ENCODE peak calls at places on chromosomes 12 and 14, in six cellular contexts. One of them, this sample, is unnamed.

GRCh38 chr12:7188557-7189397 is 709 bp upstream of the PEX5 start:
- DNase-seq in amygdala: peak
- DNase-seq in stimulated activated CD4-positive, alpha-beta T cell treated with anti-CD3 and anti-CD28 coated beads, Interleukin-4, amount 100 ng/mL, for 4 hours: peak
- DNase-seq in OCI-LY7: peak
- DNase-seq in activated T-cell treated with anti-CD3 and anti-CD28 coated beads for 1 hour: peak
- DNase-seq in GM18507: no peak
- DNase-seq in this sample: peak

GRCh38 chr14:54135804-54136280 is 179.2 kb upstream of the BMP4 start:
- DNase-seq in amygdala: no peak
- DNase-seq in stimulated activated CD4-positive, alpha-beta T cell treated with anti-CD3 and anti-CD28 coated beads, Interleukin-4, amount 100 ng/mL, for 4 hours: no peak
- DNase-seq in OCI-LY7: no peak
- DNase-seq in activated T-cell treated with anti-CD3 and anti-CD28 coated beads for 1 hour: no peak
- DNase-seq in GM18507: no peak
- DNase-seq in this sample: no peak

GRCh38 chr14:32350020-32350419 is 20.9 kb downstream of the AKAP6 start:
- DNase-seq in amygdala: no peak
- DNase-seq in stimulated activated CD4-positive, alpha-beta T cell treated with anti-CD3 and anti-CD28 coated beads, Interleukin-4, amount 100 ng/mL, for 4 hours: no peak
- DNase-seq in OCI-LY7: peak
- DNase-seq in activated T-cell treated with anti-CD3 and anti-CD28 coated beads for 1 hour: no peak
- DNase-seq in GM18507: no peak
- DNase-seq in this sample: no peak

GRCh38 chr12:64633940-64634337 is 23.6 kb downstream of the RASSF3 start:
- DNase-seq in amygdala: no peak
- DNase-seq in stimulated activated CD4-positive, alpha-beta T cell treated with anti-CD3 and anti-CD28 coated beads, Interleukin-4, amount 100 ng/mL, for 4 hours: no peak
- DNase-seq in OCI-LY7: no peak
- DNase-seq in activated T-cell treated with anti-CD3 and anti-CD28 coated beads for 1 hour: no peak
- DNase-seq in GM18507: no peak
- DNase-seq in this sample: peak

GRCh38 chr12:120751389-120751788 is 25.8 kb downstream of the ACADS start:
- DNase-seq in amygdala: no peak
- DNase-seq in stimulated activated CD4-positive, alpha-beta T cell treated with anti-CD3 and anti-CD28 coated beads, Interleukin-4, amount 100 ng/mL, for 4 hours: no peak
- DNase-seq in OCI-LY7: no peak
- DNase-seq in activated T-cell treated with anti-CD3 and anti-CD28 coated beads for 1 hour: no peak
- DNase-seq in GM18507: no peak
- DNase-seq in this sample: peak

GRCh38 chr14:100804558-100805309 is 21.2 kb upstream of the MEG3 start:
- DNase-seq in amygdala: no peak
- DNase-seq in stimulated activated CD4-positive, alpha-beta T cell treated with anti-CD3 and anti-CD28 coated beads, Interleukin-4, amount 100 ng/mL, for 4 hours: no peak
- DNase-seq in OCI-LY7: no peak
- DNase-seq in activated T-cell treated with anti-CD3 and anti-CD28 coated beads for 1 hour: no peak
- DNase-seq in GM18507: no peak
- DNase-seq in this sample: no peak

GRCh38 chr14:101562659-101563351 is 1.5 kb downstream of the DIO3 start:
- DNase-seq in amygdala: no peak
- DNase-seq in stimulated activated CD4-positive, alpha-beta T cell treated with anti-CD3 and anti-CD28 coated beads, Interleukin-4, amount 100 ng/mL, for 4 hours: no peak
- DNase-seq in OCI-LY7: peak
- DNase-seq in activated T-cell treated with anti-CD3 and anti-CD28 coated beads for 1 hour: no peak
- DNase-seq in GM18507: no peak
- DNase-seq in this sample: no peak

GRCh38 chr14:101006008-101006407 is 102.5 kb upstream of the RTL1 start:
- DNase-seq in amygdala: no peak
- DNase-seq in stimulated activated CD4-positive, alpha-beta T cell treated with anti-CD3 and anti-CD28 coated beads, Interleukin-4, amount 100 ng/mL, for 4 hours: no peak
- DNase-seq in OCI-LY7: no peak
- DNase-seq in activated T-cell treated with anti-CD3 and anti-CD28 coated beads for 1 hour: no peak
- DNase-seq in GM18507: no peak
- DNase-seq in this sample: no peak

GRCh38 chr12:6644903-6645302 is 2.3 kb downstream of the ACRBP start:
- DNase-seq in amygdala: peak
- DNase-seq in stimulated activated CD4-positive, alpha-beta T cell treated with anti-CD3 and anti-CD28 coated beads, Interleukin-4, amount 100 ng/mL, for 4 hours: no peak
- DNase-seq in OCI-LY7: no peak
- DNase-seq in activated T-cell treated with anti-CD3 and anti-CD28 coated beads for 1 hour: no peak
- DNase-seq in GM18507: no peak
- DNase-seq in this sample: no peak

GRCh38 chr12:96438330-96438729 is 38.1 kb upstream of the CDK17 start:
- DNase-seq in amygdala: no peak
- DNase-seq in stimulated activated CD4-positive, alpha-beta T cell treated with anti-CD3 and anti-CD28 coated beads, Interleukin-4, amount 100 ng/mL, for 4 hours: no peak
- DNase-seq in OCI-LY7: no peak
- DNase-seq in activated T-cell treated with anti-CD3 and anti-CD28 coated beads for 1 hour: no peak
- DNase-seq in GM18507: no peak
- DNase-seq in this sample: no peak

GRCh38 chr12:124273630-124274029 is 21.3 kb upstream of the RFLNA start:
- DNase-seq in amygdala: no peak
- DNase-seq in stimulated activated CD4-positive, alpha-beta T cell treated with anti-CD3 and anti-CD28 coated beads, Interleukin-4, amount 100 ng/mL, for 4 hours: no peak
- DNase-seq in OCI-LY7: peak
- DNase-seq in activated T-cell treated with anti-CD3 and anti-CD28 coated beads for 1 hour: no peak
- DNase-seq in GM18507: peak
- DNase-seq in this sample: no peak

GRCh38 chr14:72975776-72976175 is 49.5 kb downstream of the DCAF4 start:
- DNase-seq in amygdala: no peak
- DNase-seq in stimulated activated CD4-positive, alpha-beta T cell treated with anti-CD3 and anti-CD28 coated beads, Interleukin-4, amount 100 ng/mL, for 4 hours: no peak
- DNase-seq in OCI-LY7: peak
- DNase-seq in activated T-cell treated with anti-CD3 and anti-CD28 coated beads for 1 hour: no peak
- DNase-seq in GM18507: no peak
- DNase-seq in this sample: no peak

GRCh38 chr12:124428792-124429281 is 133.9 kb downstream of the RFLNA start:
- DNase-seq in amygdala: no peak
- DNase-seq in stimulated activated CD4-positive, alpha-beta T cell treated with anti-CD3 and anti-CD28 coated beads, Interleukin-4, amount 100 ng/mL, for 4 hours: no peak
- DNase-seq in OCI-LY7: no peak
- DNase-seq in activated T-cell treated with anti-CD3 and anti-CD28 coated beads for 1 hour: no peak
- DNase-seq in GM18507: no peak
- DNase-seq in this sample: no peak

GRCh38 chr12:52171950-52172512 is 19.8 kb downstream of the KRT80 start:
- DNase-seq in amygdala: no peak
- DNase-seq in stimulated activated CD4-positive, alpha-beta T cell treated with anti-CD3 and anti-CD28 coated beads, Interleukin-4, amount 100 ng/mL, for 4 hours: no peak
- DNase-seq in OCI-LY7: no peak
- DNase-seq in activated T-cell treated with anti-CD3 and anti-CD28 coated beads for 1 hour: no peak
- DNase-seq in GM18507: no peak
- DNase-seq in this sample: no peak

GRCh38 chr14:29668201-29668600 is 259.4 kb downstream of the PRKD1 start:
- DNase-seq in amygdala: no peak
- DNase-seq in stimulated activated CD4-positive, alpha-beta T cell treated with anti-CD3 and anti-CD28 coated beads, Interleukin-4, amount 100 ng/mL, for 4 hours: no peak
- DNase-seq in OCI-LY7: no peak
- DNase-seq in activated T-cell treated with anti-CD3 and anti-CD28 coated beads for 1 hour: no peak
- DNase-seq in GM18507: no peak
- DNase-seq in this sample: no peak

GRCh38 chr14:65506801-65507200 is 94.3 kb downstream of the FUT8 start:
- DNase-seq in amygdala: no peak
- DNase-seq in stimulated activated CD4-positive, alpha-beta T cell treated with anti-CD3 and anti-CD28 coated beads, Interleukin-4, amount 100 ng/mL, for 4 hours: no peak
- DNase-seq in OCI-LY7: no peak
- DNase-seq in activated T-cell treated with anti-CD3 and anti-CD28 coated beads for 1 hour: no peak
- DNase-seq in GM18507: no peak
- DNase-seq in this sample: no peak

GRCh38 chr12:75813066-75813465 is 218.5 kb downstream of the PHLDA1 start:
- DNase-seq in amygdala: no peak
- DNase-seq in stimulated activated CD4-positive, alpha-beta T cell treated with anti-CD3 and anti-CD28 coated beads, Interleukin-4, amount 100 ng/mL, for 4 hours: no peak
- DNase-seq in OCI-LY7: no peak
- DNase-seq in activated T-cell treated with anti-CD3 and anti-CD28 coated beads for 1 hour: no peak
- DNase-seq in GM18507: no peak
- DNase-seq in this sample: no peak

GRCh38 chr12:25504744-25505143 is 48.3 kb downstream of the LMNTD1 start:
- DNase-seq in amygdala: no peak
- DNase-seq in stimulated activated CD4-positive, alpha-beta T cell treated with anti-CD3 and anti-CD28 coated beads, Interleukin-4, amount 100 ng/mL, for 4 hours: no peak
- DNase-seq in OCI-LY7: no peak
- DNase-seq in activated T-cell treated with anti-CD3 and anti-CD28 coated beads for 1 hour: no peak
- DNase-seq in GM18507: no peak
- DNase-seq in this sample: no peak

GRCh38 chr14:53038629-53039028 is 87.8 kb upstream of the FERMT2 start:
- DNase-seq in amygdala: no peak
- DNase-seq in stimulated activated CD4-positive, alpha-beta T cell treated with anti-CD3 and anti-CD28 coated beads, Interleukin-4, amount 100 ng/mL, for 4 hours: no peak
- DNase-seq in OCI-LY7: no peak
- DNase-seq in activated T-cell treated with anti-CD3 and anti-CD28 coated beads for 1 hour: no peak
- DNase-seq in GM18507: no peak
- DNase-seq in this sample: no peak

GRCh38 chr12:7557227-7557626 is 53.6 kb upstream of the CD163 start:
- DNase-seq in amygdala: no peak
- DNase-seq in stimulated activated CD4-positive, alpha-beta T cell treated with anti-CD3 and anti-CD28 coated beads, Interleukin-4, amount 100 ng/mL, for 4 hours: no peak
- DNase-seq in OCI-LY7: no peak
- DNase-seq in activated T-cell treated with anti-CD3 and anti-CD28 coated beads for 1 hour: no peak
- DNase-seq in GM18507: no peak
- DNase-seq in this sample: no peak

GRCh38 chr12:60842166-60842565 is 1246.3 kb downstream of the SLC16A7 start:
- DNase-seq in amygdala: no peak
- DNase-seq in stimulated activated CD4-positive, alpha-beta T cell treated with anti-CD3 and anti-CD28 coated beads, Interleukin-4, amount 100 ng/mL, for 4 hours: no peak
- DNase-seq in OCI-LY7: no peak
- DNase-seq in activated T-cell treated with anti-CD3 and anti-CD28 coated beads for 1 hour: no peak
- DNase-seq in GM18507: no peak
- DNase-seq in this sample: no peak

GRCh38 chr12:16266085-16266484 is 11.4 kb downstream of the SLC15A5 start:
- DNase-seq in amygdala: no peak
- DNase-seq in stimulated activated CD4-positive, alpha-beta T cell treated with anti-CD3 and anti-CD28 coated beads, Interleukin-4, amount 100 ng/mL, for 4 hours: no peak
- DNase-seq in OCI-LY7: no peak
- DNase-seq in activated T-cell treated with anti-CD3 and anti-CD28 coated beads for 1 hour: no peak
- DNase-seq in GM18507: no peak
- DNase-seq in this sample: no peak

GRCh38 chr14:81198651-81199050 is 22.1 kb downstream of the GTF2A1 start:
- DNase-seq in amygdala: no peak
- DNase-seq in stimulated activated CD4-positive, alpha-beta T cell treated with anti-CD3 and anti-CD28 coated beads, Interleukin-4, amount 100 ng/mL, for 4 hours: no peak
- DNase-seq in OCI-LY7: no peak
- DNase-seq in activated T-cell treated with anti-CD3 and anti-CD28 coated beads for 1 hour: no peak
- DNase-seq in GM18507: no peak
- DNase-seq in this sample: no peak

GRCh38 chr14:95052016-95052585 is 105.2 kb downstream of the DICER1 start:
- DNase-seq in amygdala: no peak
- DNase-seq in stimulated activated CD4-positive, alpha-beta T cell treated with anti-CD3 and anti-CD28 coated beads, Interleukin-4, amount 100 ng/mL, for 4 hours: no peak
- DNase-seq in OCI-LY7: no peak
- DNase-seq in activated T-cell treated with anti-CD3 and anti-CD28 coated beads for 1 hour: no peak
- DNase-seq in GM18507: no peak
- DNase-seq in this sample: no peak

GRCh38 chr14:104689620-104690265 is 325 bp downstream of the INF2 start:
- DNase-seq in amygdala: no peak
- DNase-seq in stimulated activated CD4-positive, alpha-beta T cell treated with anti-CD3 and anti-CD28 coated beads, Interleukin-4, amount 100 ng/mL, for 4 hours: no peak
- DNase-seq in OCI-LY7: peak
- DNase-seq in activated T-cell treated with anti-CD3 and anti-CD28 coated beads for 1 hour: no peak
- DNase-seq in GM18507: no peak
- DNase-seq in this sample: no peak

GRCh38 chr12:25054783-25055144 is 105.9 kb upstream of the BCAT1 start:
- DNase-seq in amygdala: peak
- DNase-seq in stimulated activated CD4-positive, alpha-beta T cell treated with anti-CD3 and anti-CD28 coated beads, Interleukin-4, amount 100 ng/mL, for 4 hours: peak
- DNase-seq in OCI-LY7: peak
- DNase-seq in activated T-cell treated with anti-CD3 and anti-CD28 coated beads for 1 hour: peak
- DNase-seq in GM18507: no peak
- DNase-seq in this sample: no peak

GRCh38 chr14:22668417-22668816 is 24.3 kb upstream of the OR6J1 start:
- DNase-seq in amygdala: no peak
- DNase-seq in stimulated activated CD4-positive, alpha-beta T cell treated with anti-CD3 and anti-CD28 coated beads, Interleukin-4, amount 100 ng/mL, for 4 hours: no peak
- DNase-seq in OCI-LY7: no peak
- DNase-seq in activated T-cell treated with anti-CD3 and anti-CD28 coated beads for 1 hour: no peak
- DNase-seq in GM18507: no peak
- DNase-seq in this sample: no peak

GRCh38 chr12:120766569-120766965 is 40.9 kb downstream of the ACADS start:
- DNase-seq in amygdala: no peak
- DNase-seq in stimulated activated CD4-positive, alpha-beta T cell treated with anti-CD3 and anti-CD28 coated beads, Interleukin-4, amount 100 ng/mL, for 4 hours: no peak
- DNase-seq in OCI-LY7: no peak
- DNase-seq in activated T-cell treated with anti-CD3 and anti-CD28 coated beads for 1 hour: no peak
- DNase-seq in GM18507: no peak
- DNase-seq in this sample: no peak

GRCh38 chr12:39813776-39814175 is 194.2 kb upstream of the ABCD2 start:
- DNase-seq in amygdala: no peak
- DNase-seq in stimulated activated CD4-positive, alpha-beta T cell treated with anti-CD3 and anti-CD28 coated beads, Interleukin-4, amount 100 ng/mL, for 4 hours: no peak
- DNase-seq in OCI-LY7: no peak
- DNase-seq in activated T-cell treated with anti-CD3 and anti-CD28 coated beads for 1 hour: no peak
- DNase-seq in GM18507: no peak
- DNase-seq in this sample: no peak

GRCh38 chr12:49368240-49368600 is 958 bp downstream of the SPATS2 start:
- DNase-seq in amygdala: no peak
- DNase-seq in stimulated activated CD4-positive, alpha-beta T cell treated with anti-CD3 and anti-CD28 coated beads, Interleukin-4, amount 100 ng/mL, for 4 hours: no peak
- DNase-seq in OCI-LY7: peak
- DNase-seq in activated T-cell treated with anti-CD3 and anti-CD28 coated beads for 1 hour: no peak
- DNase-seq in GM18507: no peak
- DNase-seq in this sample: no peak

GRCh38 chr14:46405095-46405494 is 246.5 kb downstream of the RPL10L start:
- DNase-seq in amygdala: no peak
- DNase-seq in stimulated activated CD4-positive, alpha-beta T cell treated with anti-CD3 and anti-CD28 coated beads, Interleukin-4, amount 100 ng/mL, for 4 hours: no peak
- DNase-seq in OCI-LY7: no peak
- DNase-seq in activated T-cell treated with anti-CD3 and anti-CD28 coated beads for 1 hour: no peak
- DNase-seq in GM18507: no peak
- DNase-seq in this sample: no peak

GRCh38 chr12:48973992-48974673 is 2.6 kb upstream of the WNT10B start:
- DNase-seq in amygdala: peak
- DNase-seq in stimulated activated CD4-positive, alpha-beta T cell treated with anti-CD3 and anti-CD28 coated beads, Interleukin-4, amount 100 ng/mL, for 4 hours: peak
- DNase-seq in OCI-LY7: no peak
- DNase-seq in activated T-cell treated with anti-CD3 and anti-CD28 coated beads for 1 hour: no peak
- DNase-seq in GM18507: no peak
- DNase-seq in this sample: peak

GRCh38 chr12:11717533-11717961 is 68.1 kb downstream of the ETV6 start:
- DNase-seq in amygdala: no peak
- DNase-seq in stimulated activated CD4-positive, alpha-beta T cell treated with anti-CD3 and anti-CD28 coated beads, Interleukin-4, amount 100 ng/mL, for 4 hours: no peak
- DNase-seq in OCI-LY7: no peak
- DNase-seq in activated T-cell treated with anti-CD3 and anti-CD28 coated beads for 1 hour: no peak
- DNase-seq in GM18507: no peak
- DNase-seq in this sample: no peak

GRCh38 chr12:109738209-109738608 is 24.6 kb downstream of the FAM222A start:
- DNase-seq in amygdala: no peak
- DNase-seq in stimulated activated CD4-positive, alpha-beta T cell treated with anti-CD3 and anti-CD28 coated beads, Interleukin-4, amount 100 ng/mL, for 4 hours: no peak
- DNase-seq in OCI-LY7: no peak
- DNase-seq in activated T-cell treated with anti-CD3 and anti-CD28 coated beads for 1 hour: no peak
- DNase-seq in GM18507: no peak
- DNase-seq in this sample: peak

GRCh38 chr14:24086193-24086955 is 7.7 kb upstream of the PCK2 start:
- DNase-seq in amygdala: no peak
- DNase-seq in stimulated activated CD4-positive, alpha-beta T cell treated with anti-CD3 and anti-CD28 coated beads, Interleukin-4, amount 100 ng/mL, for 4 hours: no peak
- DNase-seq in OCI-LY7: no peak
- DNase-seq in activated T-cell treated with anti-CD3 and anti-CD28 coated beads for 1 hour: no peak
- DNase-seq in GM18507: no peak
- DNase-seq in this sample: no peak

GRCh38 chr12:97752129-97752528 is 289.5 kb downstream of the RMST start:
- DNase-seq in amygdala: no peak
- DNase-seq in stimulated activated CD4-positive, alpha-beta T cell treated with anti-CD3 and anti-CD28 coated beads, Interleukin-4, amount 100 ng/mL, for 4 hours: no peak
- DNase-seq in OCI-LY7: no peak
- DNase-seq in activated T-cell treated with anti-CD3 and anti-CD28 coated beads for 1 hour: no peak
- DNase-seq in GM18507: no peak
- DNase-seq in this sample: no peak

GRCh38 chr12:65152586-65152985 is 16.8 kb upstream of the LEMD3 start:
- DNase-seq in amygdala: no peak
- DNase-seq in stimulated activated CD4-positive, alpha-beta T cell treated with anti-CD3 and anti-CD28 coated beads, Interleukin-4, amount 100 ng/mL, for 4 hours: no peak
- DNase-seq in OCI-LY7: no peak
- DNase-seq in activated T-cell treated with anti-CD3 and anti-CD28 coated beads for 1 hour: no peak
- DNase-seq in GM18507: no peak
- DNase-seq in this sample: no peak

GRCh38 chr14:104296388-104297312 is 158.3 kb downstream of the KIF26A start:
- DNase-seq in amygdala: no peak
- DNase-seq in stimulated activated CD4-positive, alpha-beta T cell treated with anti-CD3 and anti-CD28 coated beads, Interleukin-4, amount 100 ng/mL, for 4 hours: no peak
- DNase-seq in OCI-LY7: no peak
- DNase-seq in activated T-cell treated with anti-CD3 and anti-CD28 coated beads for 1 hour: no peak
- DNase-seq in GM18507: no peak
- DNase-seq in this sample: no peak

GRCh38 chr12:27870939-27871338 is 90.9 kb upstream of the MANSC4 start:
- DNase-seq in amygdala: no peak
- DNase-seq in stimulated activated CD4-positive, alpha-beta T cell treated with anti-CD3 and anti-CD28 coated beads, Interleukin-4, amount 100 ng/mL, for 4 hours: no peak
- DNase-seq in OCI-LY7: no peak
- DNase-seq in activated T-cell treated with anti-CD3 and anti-CD28 coated beads for 1 hour: no peak
- DNase-seq in GM18507: no peak
- DNase-seq in this sample: no peak

GRCh38 chr12:1351926-1352325 is 242.5 kb downstream of the FBXL14 start:
- DNase-seq in amygdala: no peak
- DNase-seq in stimulated activated CD4-positive, alpha-beta T cell treated with anti-CD3 and anti-CD28 coated beads, Interleukin-4, amount 100 ng/mL, for 4 hours: no peak
- DNase-seq in OCI-LY7: no peak
- DNase-seq in activated T-cell treated with anti-CD3 and anti-CD28 coated beads for 1 hour: no peak
- DNase-seq in GM18507: no peak
- DNase-seq in this sample: no peak